ENCODE peak calls at places on chromosomes 11 and 22, in ten cellular contexts. C, Z, B, J, V, H, W, Y, G and X are unnamed samples.

GRCh38 chr11:118241191-118242098 is 10.7 kb downstream of the MPZL3 start:
- DNase-seq in C (no peak), Z (no peak), B (peak; percentile 80), J (no peak), V (no peak), H (peak; percentile 43), W (no peak), Y (no peak), G (no peak), X (no peak)

GRCh38 chr11:66546966-66547661 is 411 bp downstream of the ACTN3 start:
- DNase-seq in C (no peak), Z (no peak), B (no peak), J (no peak), V (no peak), H (no peak), W (no peak), Y (no peak), G (peak; percentile 62), X (no peak)

GRCh38 chr11:1879941-1880720 is 11.6 kb downstream of the PRR33 start:
- DNase-seq in C (peak; percentile 60), Z (peak; percentile 30), B (peak; percentile 30), J (peak; percentile 91), V (no peak), H (no peak), W (peak; percentile 84), Y (no peak), G (peak; percentile 59), X (peak; percentile 71)

GRCh38 chr11:111310088-111310487 is 11.7 kb downstream of the POU2AF3 start:
- DNase-seq in C (no peak), Z (no peak), B (no peak), J (no peak), V (no peak), H (peak; percentile 43), W (no peak), Y (no peak), G (no peak), X (no peak)

GRCh38 chr22:26364066-26365015 is 64.7 kb upstream of the ASPHD2 start:
- DNase-seq in C (peak; percentile 87), Z (peak; percentile 94), B (peak; percentile 89), J (no peak), V (peak; percentile 36), H (peak; percentile 54), W (peak; percentile 21), Y (peak; percentile 96), G (no peak), X (peak; percentile 87)

GRCh38 chr11:95795627-95796308 is 5.5 kb downstream of the CEP57 start:
- DNase-seq in C (no peak), Z (no peak), B (no peak), J (no peak), V (no peak), H (no peak), W (no peak), Y (no peak), G (no peak), X (no peak)

GRCh38 chr22:43346521-43346929 is 3.4 kb upstream of the SCUBE1 start:
- DNase-seq in C (peak; percentile 71), Z (peak; percentile 33), B (peak; percentile 76), J (peak; percentile 80), V (peak; percentile 65), H (peak; percentile 61), W (peak; percentile 51), Y (peak; percentile 85), G (no peak), X (peak; percentile 73)

GRCh38 chr11:103735497-103736032 is 300.9 kb upstream of the DDI1 start:
- DNase-seq in C (no peak), Z (no peak), B (no peak), J (no peak), V (no peak), H (no peak), W (no peak), Y (no peak), G (no peak), X (no peak)

GRCh38 chr11:13328276-13328675 is 50.7 kb downstream of the BMAL1 start:
- DNase-seq in C (no peak), Z (no peak), B (no peak), J (no peak), V (no peak), H (no peak), W (no peak), Y (no peak), G (no peak), X (no peak)

GRCh38 chr11:84819128-84819527 is 808.0 kb downstream of the DLG2 start:
- DNase-seq in C (no peak), Z (peak; percentile 23), B (no peak), J (no peak), V (no peak), H (no peak), W (no peak), Y (no peak), G (no peak), X (peak; percentile 67)

GRCh38 chr11:76859708-76860233 is 947 bp upstream of the ACER3 start:
- DNase-seq in C (no peak), Z (no peak), B (no peak), J (no peak), V (no peak), H (no peak), W (no peak), Y (peak; percentile 10), G (no peak), X (no peak)

GRCh38 chr11:76861490-76861953 is 804 bp downstream of the ACER3 start:
- DNase-seq in C (no peak), Z (no peak), B (peak; percentile 16), J (no peak), V (no peak), H (no peak), W (no peak), Y (peak; percentile 6), G (no peak), X (no peak)

GRCh38 chr11:76857776-76858461 is 2.8 kb upstream of the ACER3 start:
- DNase-seq in C (no peak), Z (no peak), B (no peak), J (no peak), V (no peak), H (no peak), W (no peak), Y (no peak), G (no peak), X (no peak)

GRCh38 chr11:76860539-76861475 is at the start of gene ACER3:
- DNase-seq in C (peak; percentile 96), Z (peak; percentile 88), B (peak; percentile 98), J (peak; percentile 97), V (peak; percentile 88), H (peak; percentile 95), W (peak; percentile 91), Y (peak; percentile 94), G (peak; percentile 90), X (peak; percentile 96)

DNA sequence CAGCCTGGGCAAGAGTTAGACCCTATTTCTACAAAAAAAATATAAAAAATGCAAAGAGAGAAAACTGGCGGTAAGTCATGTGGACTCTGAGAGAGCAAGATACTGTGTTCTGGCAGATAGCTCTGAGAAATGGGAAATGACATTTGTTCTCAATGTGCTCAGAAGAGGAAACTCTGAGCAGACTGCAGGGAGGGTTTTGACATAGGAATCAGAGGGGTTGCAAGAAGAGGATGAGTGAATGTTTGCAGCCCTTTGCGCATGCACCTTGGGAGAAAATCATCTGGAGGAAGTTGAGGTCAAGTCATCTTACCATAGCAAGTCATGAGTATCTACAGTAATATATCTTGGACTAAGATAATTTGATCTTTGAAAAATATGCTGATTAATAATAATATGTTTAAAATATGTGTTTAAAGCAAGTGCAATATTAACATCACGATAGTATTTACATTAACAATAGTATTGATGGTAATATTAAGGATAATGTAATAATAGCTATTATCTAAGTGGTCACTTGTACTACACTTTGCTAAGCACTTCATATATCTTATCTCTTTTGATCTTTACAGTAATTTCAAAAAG is 2.6 kb downstream of the ACER3 start:
- DNase-seq in C (no peak), Z (no peak), B (no peak), J (no peak), V (no peak), H (peak; percentile 21), W (no peak), Y (no peak), G (no peak), X (no peak)
- H3K4me3 ChIP-seq in C (no peak overlapping the region), Z (no peak overlapping the region), B (no peak overlapping the region), J (no peak overlapping the region), V (no peak overlapping the region), H (no peak overlapping the region), W (no peak overlapping the region), Y (no peak overlapping the region), G (no peak overlapping the region), X (no peak overlapping the region)

GRCh38 chr11:61158691-61159381 is 2.4 kb downstream of the VPS37C start:
- DNase-seq in C (no peak), Z (peak; percentile 82), B (no peak), J (no peak), V (no peak), H (peak; percentile 34), W (no peak), Y (no peak), G (no peak), X (peak; percentile 60)

GRCh38 chr11:61160487-61161189 is 588 bp downstream of the VPS37C start:
- DNase-seq in C (no peak), Z (peak; percentile 11), B (no peak), J (peak; percentile 19), V (no peak), H (no peak), W (no peak), Y (no peak), G (no peak), X (no peak)

GRCh38 chr11:61162092-61162935 is 1.1 kb upstream of the VPS37C start:
- DNase-seq in C (peak; percentile 70), Z (peak; percentile 50), B (peak; percentile 34), J (no peak), V (peak; percentile 20), H (peak; percentile 47), W (no peak), Y (peak; percentile 57), G (no peak), X (peak; percentile 40)

GRCh38 chr11:61163714-61164609 is 2.7 kb upstream of the VPS37C start:
- DNase-seq in C (no peak), Z (no peak), B (no peak), J (no peak), V (no peak), H (no peak), W (no peak), Y (no peak), G (no peak), X (no peak)

GRCh38 chr11:61161190-61162091 is at the start of gene VPS37C:
- DNase-seq in C (peak; percentile 92), Z (peak; percentile 89), B (peak; percentile 94), J (peak; percentile 96), V (peak; percentile 97), H (peak; percentile 92), W (peak; percentile 90), Y (peak; percentile 91), G (peak; percentile 87), X (peak; percentile 91)
- TF ChIP-seq CTCF in C (no peak), Z (no peak), B (peak; percentile 4), J (peak; percentile 29), V (no peak), H (peak; percentile 50), W (peak; percentile 37), Y (no peak), G (no peak), X (no peak)

GRCh38 chr11:3160252-3161031 is 4.7 kb downstream of the OSBPL5 start:
- DNase-seq in C (peak; percentile 93), Z (peak; percentile 96), B (peak; percentile 90), J (peak; percentile 92), V (no peak), H (peak; percentile 84), W (peak; percentile 92), Y (peak; percentile 98), G (no peak), X (peak; percentile 96)
- H3K4me3 ChIP-seq in C (peak overlapping the region; percentile 53), Z (peak overlapping the region; percentile 61), B (peak overlapping the region; percentile 20), J (peak overlapping the region; percentile 48), V (no peak overlapping the region), H (peak overlapping the region; percentile 43), W (peak overlapping the region; percentile 31), Y (peak overlapping the region; percentile 72), G (peak overlapping the region; percentile 19), X (peak overlapping the region; percentile 22)

GRCh38 chr11:9972917-9973504 is 309.1 kb downstream of the SWAP70 start:
- DNase-seq in C (peak; percentile 37), Z (peak; percentile 85), B (peak; percentile 61), J (no peak), V (peak; percentile 63), H (no peak), W (no peak), Y (peak; percentile 65), G (no peak), X (peak; percentile 38)
- TF ChIP-seq CTCF in C (peak; percentile 60), Z (peak; percentile 79), B (peak; percentile 81), J (peak; percentile 82), V (peak; percentile 89), H (peak; percentile 64), W (peak; percentile 72), Y (peak; percentile 92), G (peak; percentile 87), X (peak; percentile 70)